ENCODE peak calls at places on chromosome 3, in five cellular contexts. S is activated T-cell treated with anti-CD3 and anti-CD28 coated beads, Interleukin-2, amount 50 U/mL, for 24 hours; X is Peyer's patch; T is NCI-H510A treated with DMSO at 0.1 percent for 48 hours; K is activated CD4-positive, alpha-beta T cell treated with anti-CD3 and anti-CD28 coated beads, Interleukin-2, amount 50 U/mL, for 48 hours. B is an unnamed sample.

GRCh38 chr3:14608298-14608697 is 43.3 kb upstream of the CCDC174 start:
- DNase-seq in K (no peak), T (no peak), S (no peak), X (no peak), B (no peak)

GRCh38 chr3:72523409-72524172 is 324.7 kb downstream of the SHQ1 start:
- DNase-seq in T (peak), S (no peak), X (peak), K (no peak), B (peak)

GRCh38 chr3:177875786-177876476 is 660.3 kb upstream of the KCNMB2 start:
- DNase-seq in T (no peak), X (no peak), S (no peak), K (no peak), B (no peak)

GRCh38 chr3:25582242-25582641 is 82.5 kb downstream of the TOP2B start:
- DNase-seq in S (no peak), X (no peak), T (no peak), K (no peak), B (no peak)

GRCh38 chr3:104273046-104273649 is 1093.6 kb upstream of the ALCAM start:
- DNase-seq in K (no peak), X (no peak), T (no peak), S (no peak), B (no peak)

GRCh38 chr3:86990171-86990733 is 697 bp downstream of the VGLL3 start:
- DNase-seq in K (peak), S (no peak), T (no peak), X (no peak), B (no peak)

GRCh38 chr3:110774496-110775265 is 296.9 kb upstream of the NECTIN3 start:
- DNase-seq in S (no peak), K (no peak), X (no peak), T (no peak), B (no peak)

GRCh38 chr3:61250784-61251173 is 473 bp downstream of the FHIT start:
- DNase-seq in S (peak), X (peak), T (no peak), K (peak), B (no peak)

GRCh38 chr3:32934150-32934742 is 17.2 kb upstream of the CCR4 start:
- DNase-seq in X (no peak), K (peak), S (no peak), T (peak), B (peak)

B was measured in KG1.